ENCODE peak calls at places on chromosomes 1 and 21, in nine cellular contexts. T, G, J, V, Z, O, W, P and I are unnamed samples.

GRCh38 chr1:12604114-12604874 is 13.7 kb downstream of the DHRS3 start:
- DNase-seq in T (no peak), G (no peak), J (peak), V (peak), Z (no peak), O (peak), W (peak), P (peak), I (no peak)

GRCh38 chr21:25579402-25580016 is 27.8 kb downstream of the MRPL39 start:
- DNase-seq in T (no peak), G (no peak), J (no peak), V (no peak), Z (no peak), O (no peak), W (no peak), P (no peak), I (no peak)

GRCh38 chr1:75937034-75937433 is 4.8 kb upstream of the ASB17 start:
- DNase-seq in T (no peak), G (no peak), J (no peak), V (no peak), Z (no peak), O (no peak), W (no peak), P (peak), I (no peak)

GRCh38 chr1:169741666-169742394 is 8.0 kb upstream of the SELE start:
- DNase-seq in T (no peak), G (no peak), J (no peak), V (no peak), Z (no peak), O (no peak), W (no peak), P (peak), I (no peak)

GRCh38 chr1:3743826-3744225 is 8.4 kb upstream of the CCDC27 start:
- DNase-seq in T (no peak), G (no peak), J (no peak), V (no peak), Z (no peak), O (no peak), W (no peak), P (no peak), I (no peak)

GRCh38 chr1:221458430-221459156 is 283.3 kb downstream of the DUSP10 start:
- DNase-seq in T (no peak), G (no peak), J (no peak), V (peak), Z (no peak), O (no peak), W (no peak), P (peak), I (no peak)

GRCh38 chr1:36142121-36142520 is 7.2 kb downstream of the TRAPPC3 start:
- DNase-seq in T (no peak), G (no peak), J (no peak), V (no peak), Z (no peak), O (no peak), W (no peak), P (no peak), I (no peak)

GRCh38 chr1:113811353-113811887 is 856 bp downstream of the RSBN1 start:
- DNase-seq in T (peak), G (peak), J (no peak), V (peak), Z (no peak), O (peak), W (peak), P (no peak), I (no peak)

GRCh38 chr1:31789259-31790065 is 25.3 kb upstream of the ADGRB2 start:
- DNase-seq in T (peak), G (peak), J (peak), V (peak), Z (peak), O (peak), W (peak), P (peak), I (peak)

GRCh38 chr1:182806015-182806678 is 16.6 kb downstream of the NPL start:
- DNase-seq in T (no peak), G (no peak), J (no peak), V (peak), Z (no peak), O (no peak), W (no peak), P (no peak), I (no peak)

GRCh38 chr1:22638476-22639234 is 2.2 kb downstream of the C1QA start:
- DNase-seq in T (no peak), G (no peak), J (no peak), V (no peak), Z (no peak), O (no peak), W (no peak), P (no peak), I (no peak)

GRCh38 chr1:163414778-163415177 is 93.0 kb downstream of the NUF2 start:
- DNase-seq in T (no peak), G (no peak), J (no peak), V (no peak), Z (no peak), O (no peak), W (no peak), P (no peak), I (no peak)

GRCh38 chr1:205436776-205437485 is 15.1 kb upstream of the LEMD1 start:
- DNase-seq in T (no peak), G (no peak), J (no peak), V (no peak), Z (no peak), O (no peak), W (peak), P (no peak), I (no peak)

GRCh38 chr1:29052100-29052499 is 71.6 kb downstream of the TMEM200B start:
- DNase-seq in T (no peak), G (no peak), J (no peak), V (no peak), Z (no peak), O (no peak), W (no peak), P (no peak), I (no peak)

GRCh38 chr1:27504588-27505419 is 14.8 kb upstream of the WASF2 start:
- DNase-seq in T (peak), G (peak), J (peak), V (peak), Z (peak), O (no peak), W (no peak), P (no peak), I (no peak)

GRCh38 chr1:150562384-150563339 is 13.5 kb downstream of the ADAMTSL4 start:
- DNase-seq in T (no peak), G (no peak), J (peak), V (peak), Z (no peak), O (peak), W (no peak), P (no peak), I (peak)

GRCh38 chr1:24526045-24526444 is 23.4 kb downstream of the RCAN3 start:
- DNase-seq in T (no peak), G (no peak), J (no peak), V (no peak), Z (no peak), O (no peak), W (no peak), P (no peak), I (no peak)

GRCh38 chr1:24525606-24526005 is 23.0 kb downstream of the RCAN3 start:
- DNase-seq in T (no peak), G (no peak), J (no peak), V (no peak), Z (no peak), O (no peak), W (no peak), P (no peak), I (no peak)

DNA sequence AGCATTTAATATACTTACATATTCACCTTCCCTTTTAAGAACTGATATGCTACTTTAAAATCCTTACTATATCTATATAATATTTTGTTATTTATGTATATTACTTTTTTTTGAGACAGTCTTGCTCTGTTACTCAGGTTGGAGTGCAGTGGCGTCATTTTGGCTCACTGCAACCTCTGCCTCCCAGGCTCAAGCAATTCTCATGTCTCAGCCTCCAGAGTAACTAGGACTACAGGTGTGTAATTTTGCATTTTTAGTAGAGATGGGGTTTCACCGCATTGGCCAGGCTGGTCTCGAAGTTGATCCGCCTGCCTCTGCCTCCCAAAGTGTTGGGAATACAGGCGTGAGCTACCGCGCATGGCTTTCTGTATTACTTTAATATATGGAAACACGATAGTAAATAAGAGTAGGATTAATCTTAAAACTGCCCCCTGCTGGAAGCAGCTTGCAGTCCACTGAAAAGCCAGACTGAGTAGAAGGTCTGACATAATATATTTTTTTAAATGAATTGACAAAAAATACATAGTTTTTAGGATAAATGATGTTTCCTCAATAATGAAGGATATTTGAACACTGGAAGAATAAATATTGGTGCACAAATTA is 24.4 kb downstream of the RCAN3 start:
- DNase-seq in T (no peak), G (no peak), J (peak), V (peak), Z (no peak), O (no peak), W (no peak), P (no peak), I (no peak)
- TF ChIP-seq CTCF in T (peak), G (peak), J (peak), V (peak), Z (peak), O (peak), W (peak), P (peak), I (no peak)

DNA sequence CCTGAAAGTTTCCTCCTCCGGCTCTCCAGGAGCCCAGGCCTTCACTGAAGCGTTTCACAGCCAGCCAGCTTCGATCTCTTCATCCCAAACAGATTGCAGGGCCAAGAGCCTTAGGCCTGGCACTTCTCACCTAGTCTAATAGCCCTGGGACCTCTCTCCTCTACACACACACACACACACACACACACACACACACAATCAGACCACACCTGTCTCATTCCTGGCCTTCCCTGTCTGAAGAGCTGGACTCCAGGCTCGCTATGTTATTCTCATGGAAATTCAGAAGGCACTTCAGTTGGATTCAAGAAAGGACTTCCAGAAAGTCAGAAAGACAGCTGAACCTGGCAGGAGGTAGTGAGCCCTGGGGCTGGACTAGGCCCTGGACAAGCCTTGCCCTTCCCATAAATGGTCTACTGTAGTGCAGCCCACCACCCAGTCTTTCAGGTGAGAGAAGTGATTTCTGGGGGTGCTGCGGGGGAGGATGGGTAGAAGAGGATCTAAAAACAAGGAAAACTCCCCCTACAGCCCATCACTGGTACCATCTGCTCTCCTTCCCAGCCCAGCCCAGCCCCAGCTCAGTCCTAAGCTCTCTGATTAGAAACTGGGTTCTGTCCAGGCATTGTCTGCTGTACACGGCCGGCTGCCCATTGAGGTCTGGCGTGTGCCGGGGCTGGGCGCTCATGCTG is 2.7 kb downstream of the KIF21B start:
- DNase-seq in T (no peak), G (peak), J (peak), V (peak), Z (no peak), O (no peak), W (no peak), P (no peak), I (no peak)
- TF ChIP-seq CTCF in T (peak), G (no peak), J (no peak), V (peak), Z (no peak), O (peak), W (peak), P (no peak), I (no peak)

GRCh38 chr1:30708361-30708728 is 15.0 kb downstream of the MATN1 start:
- DNase-seq in T (no peak), G (no peak), J (no peak), V (no peak), Z (no peak), O (no peak), W (no peak), P (no peak), I (no peak)
- TF ChIP-seq CTCF in T (no peak), G (no peak), J (no peak), V (no peak), Z (no peak), O (no peak), W (peak), P (no peak), I (no peak)

GRCh38 chr1:86515597-86515996 is 31.3 kb upstream of the CLCA4 start:
- DNase-seq in T (no peak), G (no peak), J (no peak), V (peak), Z (no peak), O (no peak), W (no peak), P (no peak), I (no peak)
- TF ChIP-seq CTCF in T (peak), G (no peak), J (no peak), V (peak), Z (peak), O (no peak), W (peak), P (no peak), I (no peak)

GRCh38 chr1:236063551-236063918 is 1.4 kb downstream of the NID1 start:
- DNase-seq in T (no peak), G (no peak), J (no peak), V (no peak), Z (no peak), O (no peak), W (no peak), P (no peak), I (no peak)

GRCh38 chr1:236065509-236066005 is 667 bp upstream of the NID1 start:
- DNase-seq in T (no peak), G (no peak), J (no peak), V (no peak), Z (no peak), O (no peak), W (no peak), P (no peak), I (no peak)

GRCh38 chr1:236066054-236066453 is 1.2 kb upstream of the NID1 start:
- DNase-seq in T (no peak), G (no peak), J (no peak), V (no peak), Z (no peak), O (no peak), W (no peak), P (no peak), I (no peak)

GRCh38 chr1:236063919-236064673 is 794 bp downstream of the NID1 start:
- DNase-seq in T (peak), G (peak), J (peak), V (peak), Z (peak), O (no peak), W (no peak), P (peak), I (peak)

DNA sequence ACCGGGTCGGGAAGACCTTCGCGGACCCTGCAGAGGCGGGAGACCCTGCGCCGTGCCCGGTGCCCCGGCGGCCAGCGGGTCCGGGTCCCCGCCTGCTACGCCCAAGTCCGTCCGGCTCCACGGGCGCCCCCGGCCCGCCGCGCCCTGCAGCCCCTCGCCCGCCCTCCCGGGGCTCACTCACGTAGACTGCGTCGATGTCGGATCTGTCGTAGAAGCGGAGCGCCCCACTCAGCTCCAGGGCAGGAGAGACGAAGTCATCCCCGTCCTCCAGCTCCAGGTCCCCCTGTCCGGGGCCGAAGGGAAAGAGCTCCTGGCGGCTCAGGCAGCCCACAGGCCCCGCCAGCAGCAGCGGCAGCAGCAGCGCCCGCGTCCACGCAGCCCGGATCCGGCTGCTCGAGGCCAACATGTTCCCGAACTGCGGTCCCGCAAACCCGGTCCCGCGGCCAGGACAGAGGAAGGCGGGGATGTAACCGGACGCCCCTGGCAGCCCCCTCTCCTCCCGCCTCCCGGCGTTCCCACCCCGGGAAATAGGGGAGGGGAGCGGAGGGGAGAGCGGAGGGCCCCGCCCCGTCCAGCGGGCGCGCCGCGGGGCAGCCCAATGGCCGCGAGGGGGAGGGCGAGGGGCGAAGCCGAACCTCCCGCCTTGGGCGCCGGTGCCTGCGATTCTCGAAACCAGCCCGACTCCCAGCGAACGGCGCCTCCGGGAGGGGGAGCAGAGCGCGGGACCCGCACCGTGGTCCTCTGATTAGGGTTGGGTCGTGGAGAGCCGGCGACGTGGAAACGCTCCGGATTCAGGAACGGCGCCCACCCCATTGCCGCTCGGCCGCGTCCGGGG is at the start of gene NID1:
- DNase-seq in T (peak), G (peak), J (peak), V (peak), Z (peak), O (peak), W (no peak), P (peak), I (peak)
- TF ChIP-seq CTCF in T (peak), G (no peak), J (no peak), V (peak), Z (peak), O (no peak), W (no peak), P (peak), I (no peak)